ENCODE peak calls at places on chromosomes 12 and 14, in four cellular contexts. One of them, this sample, is unnamed.

GRCh38 chr12:127640181-127640886 is 626.6 kb upstream of the TMEM132C start:
- DNase-seq in H1: no peak
- DNase-seq in HepG2: no peak
- DNase-seq in GM12892: no peak
- DNase-seq in this sample: no peak

GRCh38 chr12:62481843-62482540 is 15.4 kb downstream of the MON2 start:
- DNase-seq in H1: no peak
- DNase-seq in HepG2: no peak
- DNase-seq in GM12892: no peak
- DNase-seq in this sample: no peak

GRCh38 chr14:42499137-42499536 is 892.5 kb downstream of the LRFN5 start:
- DNase-seq in H1: no peak
- DNase-seq in HepG2: no peak
- DNase-seq in GM12892: no peak
- DNase-seq in this sample: no peak

GRCh38 chr12:111093428-111094142 is 173.2 kb upstream of the MYL2 start:
- DNase-seq in H1: no peak
- DNase-seq in HepG2: no peak
- DNase-seq in GM12892: no peak
- DNase-seq in this sample: peak; percentile 52

GRCh38 chr14:32224731-32225377 is 21.8 kb upstream of the RNU6-8 start:
- DNase-seq in H1: no peak
- DNase-seq in HepG2: peak; percentile 68
- DNase-seq in GM12892: no peak
- DNase-seq in this sample: no peak

GRCh38 chr14:72444701-72445100 is 449.2 kb downstream of the DPF3 start:
- DNase-seq in H1: no peak
- DNase-seq in HepG2: no peak
- DNase-seq in GM12892: no peak
- DNase-seq in this sample: no peak

GRCh38 chr14:72318648-72319047 is 386.4 kb downstream of the RGS6 start:
- DNase-seq in H1: no peak
- DNase-seq in HepG2: no peak
- DNase-seq in GM12892: no peak
- DNase-seq in this sample: no peak

GRCh38 chr14:80618751-80619329 is 322.7 kb downstream of the CEP128 start:
- DNase-seq in H1: no peak
- DNase-seq in HepG2: no peak
- DNase-seq in GM12892: no peak
- DNase-seq in this sample: no peak

GRCh38 chr12:1776139-1776975 is 44.0 kb upstream of the LRTM2 start:
- DNase-seq in H1: no peak
- DNase-seq in HepG2: no peak
- DNase-seq in GM12892: no peak
- DNase-seq in this sample: no peak

GRCh38 chr12:78470354-78471195 is 394.0 kb upstream of the SYT1 start:
- DNase-seq in H1: no peak
- DNase-seq in HepG2: peak; percentile 27
- DNase-seq in GM12892: no peak
- DNase-seq in this sample: no peak

GRCh38 chr12:16012086-16012485 is 101.0 kb downstream of the DERA start:
- DNase-seq in H1: no peak
- DNase-seq in HepG2: no peak
- DNase-seq in GM12892: no peak
- DNase-seq in this sample: no peak

GRCh38 chr12:92485356-92486348 is 217.1 kb upstream of the PLEKHG7 start:
- DNase-seq in H1: no peak
- DNase-seq in HepG2: no peak
- DNase-seq in GM12892: no peak
- DNase-seq in this sample: no peak

GRCh38 chr14:58488550-58488949 is 61.0 kb downstream of the KIAA0586 start:
- DNase-seq in H1: no peak
- DNase-seq in HepG2: no peak
- DNase-seq in GM12892: no peak
- DNase-seq in this sample: no peak

GRCh38 chr14:104470588-104470987 is 109.0 kb upstream of the C14orf180 start:
- DNase-seq in H1: no peak
- DNase-seq in HepG2: no peak
- DNase-seq in GM12892: no peak
- DNase-seq in this sample: no peak

GRCh38 chr12:52692253-52692652 is 11.1 kb downstream of the KRT77 start:
- DNase-seq in H1: no peak
- DNase-seq in HepG2: peak; percentile 15
- DNase-seq in GM12892: no peak
- DNase-seq in this sample: no peak

GRCh38 chr14:102517412-102518062 is 8.0 kb upstream of the ANKRD9 start:
- DNase-seq in H1: no peak
- DNase-seq in HepG2: no peak
- DNase-seq in GM12892: peak; percentile 54
- DNase-seq in this sample: no peak

GRCh38 chr14:32128703-32129102 is 51.6 kb downstream of the ARHGAP5 start:
- DNase-seq in H1: no peak
- DNase-seq in HepG2: no peak
- DNase-seq in GM12892: no peak
- DNase-seq in this sample: no peak

GRCh38 chr12:21657336-21658077 is at the start of gene LDHB:
- DNase-seq in H1: peak; percentile 94
- DNase-seq in HepG2: no peak
- DNase-seq in GM12892: peak; percentile 61
- DNase-seq in this sample: peak; percentile 74
- TF ChIP-seq POLR2A in H1: peak; percentile 85
- TF ChIP-seq POLR2A in HepG2: no peak
- TF ChIP-seq POLR2A in GM12892: peak; percentile 91
- TF ChIP-seq POLR2A in this sample: peak; percentile 95

GRCh38 chr12:131499864-131500190 is 211.1 kb upstream of the SFSWAP start:
- DNase-seq in H1: no peak
- DNase-seq in HepG2: no peak
- DNase-seq in GM12892: no peak
- DNase-seq in this sample: no peak
- TF ChIP-seq TAF1 in H1: no peak
- TF ChIP-seq TAF1 in HepG2: no peak
- TF ChIP-seq TAF1 in GM12892: no peak
- TF ChIP-seq TAF1 in this sample: no peak

GRCh38 chr12:123675436-123675835 is 4.5 kb downstream of the TCTN2 start:
- DNase-seq in H1: no peak
- DNase-seq in HepG2: no peak
- DNase-seq in GM12892: no peak
- DNase-seq in this sample: no peak

GRCh38 chr12:123671876-123672275 is 963 bp downstream of the TCTN2 start:
- DNase-seq in H1: no peak
- DNase-seq in HepG2: no peak
- DNase-seq in GM12892: no peak
- DNase-seq in this sample: no peak

GRCh38 chr12:123667771-123668170 is 3.1 kb upstream of the TCTN2 start:
- DNase-seq in H1: no peak
- DNase-seq in HepG2: no peak
- DNase-seq in GM12892: no peak
- DNase-seq in this sample: no peak

DNA sequence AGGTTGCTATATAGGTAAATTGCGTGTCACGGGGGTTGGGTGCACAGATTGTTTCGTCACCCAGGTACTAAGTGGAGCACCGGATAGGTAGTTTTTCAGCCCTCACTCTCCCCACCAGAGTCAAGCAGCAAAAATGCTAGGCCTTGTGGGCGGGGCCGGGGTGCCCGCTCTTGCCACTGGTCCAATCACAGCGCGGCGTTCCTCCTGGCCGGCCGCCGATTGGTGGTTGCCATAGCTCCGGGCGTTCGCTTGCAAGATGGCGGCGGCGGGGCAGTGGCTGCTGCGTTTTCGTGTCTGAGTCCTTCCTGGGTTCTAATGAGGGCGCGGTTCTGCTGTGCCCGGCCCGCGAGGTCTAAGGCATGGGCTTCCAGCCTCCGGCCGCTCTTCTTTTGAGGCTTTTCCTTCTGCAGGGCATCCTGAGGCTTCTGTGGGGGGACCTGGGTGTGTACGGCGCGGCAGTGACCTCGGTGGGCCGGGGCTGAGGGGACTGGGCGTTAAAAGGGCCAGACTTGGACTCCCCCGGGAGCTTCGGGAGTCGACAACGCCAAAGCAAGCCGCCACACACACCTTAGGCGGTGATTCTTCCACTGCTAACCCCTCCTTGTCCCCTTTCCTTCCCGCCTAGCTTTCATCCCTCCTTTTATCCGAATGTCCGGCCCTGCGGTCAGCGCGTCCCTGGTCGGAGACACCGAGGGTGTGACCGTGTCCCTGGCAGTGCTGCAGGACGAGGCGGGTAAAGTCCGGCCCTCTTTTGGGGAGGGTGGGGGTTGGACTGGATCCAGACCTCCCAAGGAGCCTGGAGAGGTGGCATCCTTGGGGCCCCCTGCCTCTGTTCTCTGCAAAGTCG is at the start of gene TCTN2:
- DNase-seq in H1: peak; percentile 76
- DNase-seq in HepG2: peak; percentile 85
- DNase-seq in GM12892: peak; percentile 99
- DNase-seq in this sample: peak; percentile 98
- TF ChIP-seq POLR2A in H1: no peak
- TF ChIP-seq POLR2A in HepG2: no peak
- TF ChIP-seq POLR2A in GM12892: peak; percentile 54
- TF ChIP-seq POLR2A in this sample: no peak

DNA sequence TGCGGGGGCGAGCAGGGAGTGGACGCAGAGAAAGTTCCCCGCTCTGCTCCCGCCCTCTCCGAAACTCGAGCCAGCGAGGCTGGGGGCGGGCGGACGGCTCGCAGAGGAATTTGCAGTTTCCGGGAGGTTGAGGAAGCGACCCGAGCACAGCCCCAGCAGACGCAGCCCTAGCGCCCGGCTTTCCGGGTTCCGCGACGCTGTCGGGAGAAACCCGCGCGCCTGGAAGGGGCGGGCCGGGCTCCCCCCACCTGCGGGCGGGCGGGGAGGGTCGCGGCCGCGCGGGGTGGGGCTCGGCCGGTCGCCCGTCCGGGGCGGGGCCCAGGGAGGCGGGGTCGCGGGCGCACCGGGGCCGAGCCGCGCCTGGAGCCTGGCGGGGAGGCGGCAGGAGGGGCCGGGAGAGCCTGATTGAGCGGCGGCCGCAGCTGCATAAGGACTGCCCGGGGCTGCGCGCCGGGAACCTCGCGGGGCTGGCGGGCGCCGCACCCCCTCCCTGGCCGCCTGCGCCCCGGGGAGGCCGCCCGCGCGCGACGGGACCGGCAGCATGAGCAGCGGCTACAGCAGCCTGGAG is at the start of gene RASSF3:
- DNase-seq in H1: no peak
- DNase-seq in HepG2: peak; percentile 44
- DNase-seq in GM12892: peak; percentile 61
- DNase-seq in this sample: peak; percentile 48
- TF ChIP-seq TAF1 in H1: peak; percentile 64
- TF ChIP-seq TAF1 in HepG2: peak; percentile 31
- TF ChIP-seq TAF1 in GM12892: no peak
- TF ChIP-seq TAF1 in this sample: no peak

GRCh38 chr12:6236641-6236940 is 36.4 kb downstream of the CD9 start:
- DNase-seq in H1: no peak
- DNase-seq in HepG2: no peak
- DNase-seq in GM12892: no peak
- DNase-seq in this sample: no peak

GRCh38 chr12:6235906-6236640 is 35.9 kb downstream of the CD9 start:
- DNase-seq in H1: no peak
- DNase-seq in HepG2: no peak
- DNase-seq in GM12892: no peak
- DNase-seq in this sample: no peak

GRCh38 chr12:6234906-6235305 is 34.7 kb downstream of the CD9 start:
- DNase-seq in H1: no peak
- DNase-seq in HepG2: no peak
- DNase-seq in GM12892: no peak
- DNase-seq in this sample: no peak

GRCh38 chr12:6234214-6234613 is 34.0 kb downstream of the CD9 start:
- DNase-seq in H1: no peak
- DNase-seq in HepG2: no peak
- DNase-seq in GM12892: no peak
- DNase-seq in this sample: no peak

DNA sequence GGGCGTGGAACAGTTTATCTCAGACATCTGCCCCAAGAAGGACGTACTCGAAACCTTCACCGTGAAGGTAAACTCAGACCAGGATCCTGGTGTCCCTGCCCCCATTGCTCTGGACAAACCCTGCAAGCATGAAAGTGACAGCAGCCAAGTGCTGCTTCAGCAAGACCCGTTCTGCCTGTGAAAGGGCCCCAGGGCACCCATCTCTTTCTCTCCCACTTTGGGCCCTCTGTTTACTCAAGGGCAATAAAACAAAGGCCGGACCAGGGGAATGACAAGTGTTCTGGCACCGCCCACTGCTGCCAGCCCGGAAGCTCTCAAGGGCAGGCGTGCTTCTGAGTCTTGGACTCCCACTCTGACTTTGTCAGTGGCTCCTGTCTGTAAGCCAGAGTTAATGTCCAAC is 35.3 kb downstream of the CD9 start:
- DNase-seq in H1: no peak
- DNase-seq in HepG2: peak; percentile 74
- DNase-seq in GM12892: no peak
- DNase-seq in this sample: no peak
- TF ChIP-seq POLR2A in H1: no peak
- TF ChIP-seq POLR2A in HepG2: no peak
- TF ChIP-seq POLR2A in GM12892: no peak
- TF ChIP-seq POLR2A in this sample: no peak

This sample was measured in GM12891.